ENCODE peak calls at places on chromosomes 7 and 10, in seven cellular contexts. J is fibroblast of lung; K is GM04503; S is astrocyte of the spinal cord; G is stimulated activated CD4-positive, alpha-beta T cell treated with anti-CD3 and anti-CD28 coated beads, Interleukin-4, amount 100 ng/mL, for 1 hour; A is stimulated activated CD8-positive, alpha-beta memory T cell treated with anti-CD3 and anti-CD28 coated beads, Interleukin-15, amount 100 ng/mL, for 4 hours; U is activated CD4-positive, CD25-positive, alpha-beta regulatory T cell. W is an unnamed sample.

GRCh38 chr7:123484199-123484598 is 50.2 kb downstream of the IQUB start:
- DNase-seq in K (no peak), A (no peak), U (no peak), J (no peak), G (no peak), S (no peak), W (no peak)

GRCh38 chr7:101234636-101235035 is 3.0 kb downstream of the CLDN15 start:
- DNase-seq in G (no peak), K (no peak), J (no peak), S (no peak), U (no peak), A (no peak), W (no peak)

GRCh38 chr7:100022621-100023020 is 7.2 kb downstream of the ZKSCAN1 start:
- DNase-seq in G (no peak), S (no peak), U (no peak), A (no peak), K (no peak), J (no peak), W (no peak)

GRCh38 chr7:27695096-27695495 is 32.4 kb upstream of the HIBADH start:
- DNase-seq in J (peak), S (no peak), U (no peak), K (no peak), A (no peak), G (no peak), W (no peak)

GRCh38 chr7:101390901-101391301 is 28.2 kb downstream of the COL26A1 start:
- DNase-seq in S (peak), A (no peak), J (no peak), K (no peak), U (no peak), G (peak), W (no peak)

GRCh38 chr7:25860882-25861228 is 291.1 kb upstream of the NFE2L3 start:
- DNase-seq in J (no peak), K (no peak), S (no peak), U (no peak), A (no peak), G (no peak), W (no peak)

GRCh38 chr10:95229724-95230627 is 35.9 kb downstream of the ACSM6 start:
- DNase-seq in K (peak), U (no peak), A (no peak), S (peak), J (peak), G (no peak), W (peak)

GRCh38 chr10:80202934-80203834 is 2.2 kb downstream of the ANXA11 start:
- DNase-seq in J (peak), A (peak), K (peak), S (peak), G (peak), U (peak), W (peak)

GRCh38 chr10:3776796-3777571 is 8.0 kb downstream of the KLF6 start:
- DNase-seq in G (no peak), U (peak), A (peak), K (peak), S (peak), J (peak), W (peak)

GRCh38 chr10:86169506-86170254 is 196.9 kb downstream of the GRID1 start:
- DNase-seq in U (no peak), A (no peak), G (no peak), K (no peak), J (no peak), S (no peak), W (no peak)